ENCODE peak calls at places on chromosomes 13 and 19, in nine cellular contexts. A is left ventricle myocardium inferior, Y is A549, J is anterior cingulate cortex, Q is MV-4-11, O is T-helper 1 cell, W is substantia nigra, B is BE2C, N is LHCN-M2. E is an unnamed sample.

GRCh38 chr13:53028637-53029121 is at the start of gene OLFM4:
- DNase-seq in A (no peak), Y (no peak), J (no peak), Q (no peak), O (no peak), W (no peak), B (no peak), N (no peak), E (no peak)

GRCh38 chr19:43790587-43790986 is 9.8 kb upstream of the KCNN4 start:
- DNase-seq in A (no peak), Y (no peak), J (no peak), Q (peak; percentile 90), O (no peak), W (no peak), B (no peak), N (no peak), E (no peak)

GRCh38 chr13:39956036-39956435 is 300.6 kb downstream of the COG6 start:
- DNase-seq in A (no peak), Y (no peak), J (no peak), Q (no peak), O (no peak), W (no peak), B (no peak), N (no peak), E (no peak)

GRCh38 chr13:103255587-103256301 is 189.5 kb upstream of the SLC10A2 start:
- DNase-seq in A (no peak), Y (no peak), J (no peak), Q (no peak), O (no peak), W (no peak), B (no peak), N (no peak), E (no peak)

GRCh38 chr13:79628463-79628862 is 147.5 kb downstream of the NDFIP2 start:
- DNase-seq in A (no peak), Y (no peak), J (no peak), Q (no peak), O (no peak), W (no peak), B (peak; percentile 43), N (no peak), E (no peak)

GRCh38 chr19:41968751-41969150 is 9.6 kb upstream of the RABAC1 start:
- DNase-seq in A (no peak), Y (no peak), J (no peak), Q (no peak), O (no peak), W (no peak), B (no peak), N (no peak), E (no peak)

GRCh38 chr13:102699419-102699961 is 4.6 kb upstream of the METTL21C start:
- DNase-seq in A (no peak), Y (no peak), J (no peak), Q (no peak), O (no peak), W (no peak), B (no peak), N (no peak), E (no peak)

GRCh38 chr13:69389899-69390298 is 717.7 kb upstream of the ATXN8OS start:
- DNase-seq in A (no peak), Y (no peak), J (no peak), Q (peak; percentile 99), O (no peak), W (no peak), B (no peak), N (no peak), E (no peak)

GRCh38 chr13:21318891-21319532 is 140.1 kb downstream of the ZDHHC20 start:
- DNase-seq in A (no peak), Y (no peak), J (no peak), Q (no peak), O (no peak), W (no peak), B (no peak), N (no peak), E (no peak)

GRCh38 chr19:14530005-14530348 is 583 bp downstream of the TECR start:
- DNase-seq in A (no peak), Y (peak; percentile 48), J (no peak), Q (peak; percentile 52), O (no peak), W (no peak), B (peak; percentile 34), N (no peak), E (no peak)

GRCh38 chr13:23146811-23147245 is 34.0 kb upstream of the SGCG start:
- DNase-seq in A (no peak), Y (no peak), J (no peak), Q (peak; percentile 95), O (no peak), W (no peak), B (no peak), N (no peak), E (no peak)

GRCh38 chr13:79108914-79109643 is 297.0 kb downstream of the RBM26 start:
- DNase-seq in A (no peak), Y (no peak), J (no peak), Q (peak; percentile 59), O (no peak), W (no peak), B (no peak), N (no peak), E (no peak)

GRCh38 chr13:83831796-83832195 is 50.5 kb downstream of the SLITRK1 start:
- DNase-seq in A (no peak), Y (no peak), J (no peak), Q (no peak), O (no peak), W (no peak), B (no peak), N (no peak), E (no peak)

GRCh38 chr19:31838163-31838798 is 489.0 kb upstream of the TSHZ3 start:
- DNase-seq in A (no peak), Y (no peak), J (peak; percentile 36), Q (no peak), O (no peak), W (no peak), B (no peak), N (no peak), E (no peak)

GRCh38 chr13:48542581-48543341 is 9.9 kb upstream of the RCBTB2 start:
- DNase-seq in A (peak; percentile 64), Y (no peak), J (peak; percentile 18), Q (peak; percentile 22), O (no peak), W (peak; percentile 24), B (peak; percentile 22), N (peak; percentile 64), E (no peak)

GRCh38 chr13:35164324-35164932 is 222.4 kb downstream of the NBEA start:
- DNase-seq in A (no peak), Y (peak; percentile 38), J (no peak), Q (peak; percentile 22), O (no peak), W (no peak), B (no peak), N (peak; percentile 31), E (no peak)

GRCh38 chr19:5913739-5914357 is at the start of gene CAPS:
- DNase-seq in A (peak; percentile 60), Y (peak; percentile 50), J (no peak), Q (no peak), O (no peak), W (peak; percentile 31), B (peak; percentile 37), N (peak; percentile 58), E (peak; percentile 91)

GRCh38 chr19:4088975-4089374 is 22.3 kb upstream of the ZBTB7A start:
- DNase-seq in A (no peak), Y (no peak), J (no peak), Q (peak; percentile 87), O (peak; percentile 41), W (no peak), B (no peak), N (no peak), E (no peak)

GRCh38 chr13:72808917-72809500 is 27.1 kb downstream of the PIBF1 start:
- DNase-seq in A (no peak), Y (peak; percentile 9), J (no peak), Q (no peak), O (no peak), W (no peak), B (no peak), N (peak; percentile 18), E (no peak)

GRCh38 chr19:38727868-38728660 is 16.2 kb downstream of the CAPN12 start:
- DNase-seq in A (peak; percentile 50), Y (no peak), J (no peak), Q (no peak), O (no peak), W (no peak), B (no peak), N (no peak), E (peak; percentile 89)

GRCh38 chr19:57803594-57804325 is 11.0 kb downstream of the ZNF552 start:
- DNase-seq in A (no peak), Y (no peak), J (no peak), Q (no peak), O (no peak), W (peak; percentile 27), B (no peak), N (peak; percentile 88), E (no peak)